ENCODE peak calls at places on chromosomes 4 and X, in four cellular contexts. G, L, D and Q are unnamed samples.

GRCh38 chr4:82429728-82430192 is 502 bp downstream of the HNRNPDL start:
- DNase-seq in L (peak; percentile 32), G (no peak), D (no peak), Q (no peak)

GRCh38 chr4:127500242-127500641 is 132.5 kb upstream of the INTU start:
- DNase-seq in D (no peak), G (no peak), L (no peak), Q (no peak)

GRCh38 chrX:135544338-135544948 is 24.0 kb downstream of the INTS6L start:
- DNase-seq in G (no peak), L (no peak), D (no peak), Q (no peak)

GRCh38 chr4:114400531-114400930 is 198.1 kb upstream of the UGT8 start:
- DNase-seq in G (no peak), L (no peak), D (no peak), Q (no peak)

GRCh38 chrX:20514358-20514757 is 247.6 kb upstream of the RPS6KA3 start:
- DNase-seq in D (peak; percentile 25), G (no peak), L (peak; percentile 84), Q (peak; percentile 69)

GRCh38 chr4:177569443-177569842 is 127.2 kb upstream of the AGA start:
- DNase-seq in L (peak; percentile 65), G (no peak), D (no peak), Q (no peak)

GRCh38 chr4:184464759-184465454 is 9.4 kb downstream of the IRF2 start:
- DNase-seq in L (no peak), D (no peak), G (no peak), Q (no peak)

GRCh38 chrX:39652336-39652735 is 445.4 kb downstream of the BCOR start:
- DNase-seq in G (no peak), L (no peak), D (peak; percentile 25), Q (no peak)

GRCh38 chrX:41238543-41238942 is 95.4 kb upstream of the DDX3X start:
- DNase-seq in L (peak; percentile 58), G (peak; percentile 68), D (no peak), Q (peak; percentile 69)

GRCh38 chrX:1554469-1555210 is 17.7 kb upstream of the P2RY8 start:
- DNase-seq in L (no peak), D (no peak), G (no peak), Q (no peak)

GRCh38 chrX:154727418-154728323 is 23.2 kb downstream of the GAB3 start:
- DNase-seq in D (no peak), G (no peak), L (peak; percentile 67), Q (peak; percentile 85)

GRCh38 chr4:163755013-163755412 is 260.5 kb downstream of the TMA16 start:
- DNase-seq in L (peak; percentile 8), G (no peak), D (no peak), Q (no peak)

GRCh38 chr4:4727536-4727935 is 131.9 kb upstream of the MSX1 start:
- DNase-seq in L (no peak), D (no peak), G (no peak), Q (no peak)

GRCh38 chr4:144574004-144574403 is 72.0 kb upstream of the HHIP start:
- DNase-seq in G (no peak), D (no peak), L (no peak), Q (no peak)

GRCh38 chr4:140255467-140255866 is 101.5 kb upstream of the MAML3 start:
- DNase-seq in D (no peak), L (peak; percentile 48), G (no peak), Q (no peak)

GRCh38 chrX:8815460-8816065 is 14.4 kb upstream of the FAM9A start:
- DNase-seq in L (peak; percentile 8), G (peak; percentile 16), D (peak; percentile 40), Q (peak; percentile 36)

GRCh38 chr4:38062088-38062893 is 102.1 kb downstream of the PTTG2 start:
- DNase-seq in L (peak; percentile 42), D (peak; percentile 41), G (peak; percentile 69), Q (peak; percentile 76)

GRCh38 chr4:99200148-99200547 is 18.9 kb downstream of the ADH6 start:
- DNase-seq in L (no peak), G (no peak), D (no peak), Q (no peak)

GRCh38 chrX:17511556-17511955 is 136.6 kb downstream of the NHS start:
- DNase-seq in D (no peak), G (no peak), L (no peak), Q (no peak)

GRCh38 chrX:132480581-132481203 is 8.1 kb downstream of the MBNL3 start:
- DNase-seq in L (peak; percentile 7), D (no peak), G (peak; percentile 34), Q (peak; percentile 51)

GRCh38 chr4:94877973-94878372 is 120.2 kb downstream of the BMPR1B start:
- DNase-seq in D (no peak), G (no peak), L (peak; percentile 31), Q (no peak)

GRCh38 chr4:168857546-168858314 is 152.3 kb downstream of the CBR4 start:
- DNase-seq in G (no peak), L (peak; percentile 87), D (no peak), Q (peak; percentile 12)

GRCh38 chrX:19072372-19072771 is 49.9 kb downstream of the ADGRG2 start:
- DNase-seq in D (peak; percentile 15), G (no peak), L (no peak), Q (no peak)

GRCh38 chrX:148133099-148133725 is 152.1 kb downstream of the FMR1NB start:
- DNase-seq in L (no peak), D (no peak), G (no peak), Q (no peak)

GRCh38 chr4:181702864-181703263 is 540.3 kb upstream of the TENM3 start:
- DNase-seq in G (no peak), L (no peak), D (no peak), Q (no peak)

GRCh38 chr4:169142390-169142789 is 128.4 kb downstream of the SH3RF1 start:
- DNase-seq in D (no peak), L (no peak), G (no peak), Q (no peak)

GRCh38 chr4:43471950-43472349 is 579.4 kb downstream of the GRXCR1 start:
- DNase-seq in G (no peak), D (no peak), L (no peak), Q (no peak)

GRCh38 chrX:9919632-9920172 is 47.5 kb upstream of the CLDN34 start:
- DNase-seq in D (no peak), L (no peak), G (no peak), Q (no peak)

GRCh38 chr4:89737888-89738287 is 99.1 kb downstream of the SNCA start:
- DNase-seq in G (no peak), L (peak; percentile 51), D (no peak), Q (peak; percentile 37)

GRCh38 chr4:182582245-182582644 is 334.9 kb downstream of the DCTD start:
- DNase-seq in D (no peak), L (no peak), G (no peak), Q (no peak)

GRCh38 chr4:2365913-2366210 is 52.6 kb downstream of the ZFYVE28 start:
- DNase-seq in L (no peak), D (no peak), G (no peak), Q (no peak)

GRCh38 chr4:142419712-142420111 is 426.4 kb downstream of the INPP4B start:
- DNase-seq in G (no peak), D (no peak), L (no peak), Q (no peak)

GRCh38 chrX:119672252-119672825 is 20.6 kb downstream of the SEPTIN6 start:
- DNase-seq in G (no peak), D (no peak), L (no peak), Q (peak; percentile 60)

GRCh38 chr4:182062458-182062857 is 180.7 kb upstream of the TENM3 start:
- DNase-seq in G (no peak), D (no peak), L (no peak), Q (no peak)

GRCh38 chrX:154348114-154348531 is 26.3 kb downstream of the FLNA start:
- DNase-seq in D (no peak), L (no peak), G (no peak), Q (no peak)